ENCODE peak calls at places on chromosomes 4 and X, in eight cellular contexts. Q is endodermal cell; W is CD4-positive, alpha-beta memory T cell; X is HepG2; A is cardiac muscle cell; T is pancreas; B is kidney; R is lung. G is an unnamed sample.

GRCh38 chr4:7630559-7631287 is 196.0 kb upstream of the PSAPL1 start:
- DNase-seq in Q (no peak), A (peak; percentile 69), T (no peak), W (no peak), X (peak; percentile 79), R (no peak), B (peak; percentile 23), G (no peak)

GRCh38 chrX:139106111-139106510 is 394.6 kb upstream of the FGF13 start:
- DNase-seq in B (no peak), R (no peak), A (no peak), X (no peak), T (no peak), Q (no peak), W (no peak), G (no peak)

GRCh38 chr4:85092536-85092935 is 126.0 kb upstream of the WDFY3 start:
- DNase-seq in W (no peak), B (no peak), X (no peak), Q (no peak), T (no peak), A (no peak), R (no peak), G (no peak)

GRCh38 chr4:83109480-83110221 is 4.9 kb downstream of the PLAC8 start:
- DNase-seq in B (peak; percentile 77), R (no peak), T (peak; percentile 43), A (peak; percentile 57), W (peak; percentile 35), Q (peak; percentile 88), X (no peak), G (peak; percentile 32)

GRCh38 chrX:109537324-109537665 is 651 bp downstream of the NXT2 start:
- DNase-seq in T (no peak), X (peak; percentile 61), R (peak; percentile 65), W (no peak), A (peak; percentile 80), B (no peak), Q (no peak), G (no peak)

GRCh38 chrX:72102760-72103159 is 29.0 kb downstream of the RTL5 start:
- DNase-seq in Q (peak; percentile 22), A (no peak), R (no peak), B (no peak), T (no peak), W (no peak), X (no peak), G (no peak)

GRCh38 chr4:2964077-2964471 is 703 bp downstream of the GRK4 start:
- DNase-seq in Q (peak; percentile 62), X (no peak), W (no peak), B (no peak), R (no peak), A (no peak), T (no peak), G (no peak)

GRCh38 chr4:94453534-94453963 is 1.8 kb downstream of the PDLIM5 start:
- DNase-seq in Q (no peak), W (no peak), X (peak; percentile 58), R (no peak), A (peak; percentile 30), B (no peak), T (no peak), G (no peak)

GRCh38 chrX:110310000-110310790 is 7.7 kb downstream of the AMMECR1 start:
- DNase-seq in X (no peak), A (peak; percentile 14), W (no peak), Q (no peak), T (no peak), R (no peak), B (no peak), G (no peak)

GRCh38 chr4:26522478-26522877 is 32.2 kb upstream of the CCKAR start:
- DNase-seq in R (no peak), A (no peak), X (no peak), T (no peak), Q (no peak), W (no peak), B (no peak), G (no peak)

GRCh38 chrX:78643106-78643505 is 16.0 kb downstream of the RTL3 start:
- DNase-seq in T (no peak), A (peak; percentile 37), B (no peak), Q (no peak), W (no peak), X (no peak), R (no peak), G (no peak)

GRCh38 chrX:110032534-110033161 is 29.7 kb downstream of the TMEM164 start:
- DNase-seq in X (no peak), B (no peak), Q (no peak), T (no peak), W (no peak), A (no peak), R (no peak), G (no peak)

GRCh38 chr4:8308856-8309771 is 39.6 kb downstream of the HTRA3 start:
- DNase-seq in B (peak; percentile 74), A (peak; percentile 67), T (no peak), Q (peak; percentile 45), X (no peak), R (no peak), W (no peak), G (no peak)

GRCh38 chr4:13535118-13535517 is 9.2 kb downstream of the NKX3-2 start:
- DNase-seq in R (no peak), Q (peak; percentile 53), W (no peak), T (no peak), B (no peak), A (no peak), X (no peak), G (no peak)

GRCh38 chr4:162485486-162485885 is 321.7 kb upstream of the FSTL5 start:
- DNase-seq in B (no peak), X (no peak), A (no peak), R (no peak), T (no peak), Q (no peak), W (no peak), G (no peak)

GRCh38 chr4:120918788-120919187 is 3.7 kb downstream of the PRDM5 start:
- DNase-seq in X (no peak), T (no peak), W (no peak), B (peak; percentile 51), R (no peak), A (peak; percentile 33), Q (no peak), G (no peak)

GRCh38 chrX:108171671-108172070 is 80.1 kb downstream of the ATG4A start:
- DNase-seq in W (no peak), R (no peak), X (no peak), A (no peak), Q (no peak), B (no peak), T (no peak), G (no peak)

GRCh38 chr4:121696641-121697461 is at the start of gene ANXA5:
- DNase-seq in B (peak; percentile 97), T (peak; percentile 90), W (peak; percentile 70), X (peak; percentile 63), A (peak; percentile 94), R (peak; percentile 91), Q (peak; percentile 92), G (peak; percentile 65)

GRCh38 chr4:160353548-160353947 is 1250.7 kb downstream of the RAPGEF2 start:
- DNase-seq in R (no peak), X (no peak), A (no peak), W (no peak), Q (no peak), T (no peak), B (no peak), G (no peak)

GRCh38 chrX:111543212-111543762 is 31.8 kb downstream of the SERTM2 start:
- DNase-seq in X (no peak), Q (no peak), W (no peak), A (no peak), T (no peak), B (no peak), R (no peak), G (no peak)
- H3K9me3 ChIP-seq in X (no peaks in the 10 kb centered on the region), Q (no peaks in the 10 kb centered on the region), W (no peaks in the 10 kb centered on the region), A (no peaks in the 10 kb centered on the region), T (no peaks in the 10 kb centered on the region), B (no peaks in the 10 kb centered on the region), R (no peaks in the 10 kb centered on the region), G (no peaks in the 10 kb centered on the region)

DNA sequence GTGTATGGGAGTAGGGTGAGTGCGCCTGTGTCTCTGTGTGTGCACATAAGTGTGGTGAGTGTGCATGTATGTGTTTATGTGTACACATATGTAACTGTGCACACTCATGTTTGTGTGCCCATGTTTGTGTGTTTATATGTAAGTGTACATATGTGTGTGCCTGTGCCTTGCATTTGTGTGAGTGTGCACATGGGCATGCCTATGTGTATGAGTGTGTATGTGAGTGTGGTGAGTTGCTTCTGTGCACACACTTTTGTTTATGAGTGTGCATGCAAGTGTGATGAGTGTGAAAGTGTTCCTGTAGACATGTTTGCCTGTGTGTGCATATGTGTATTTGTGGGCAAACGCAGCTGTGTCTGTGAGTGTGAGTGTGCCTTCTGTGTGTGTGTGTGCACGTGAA is 7.2 kb downstream of the IL9R start:
- DNase-seq in R (no peak), T (no peak), A (no peak), W (no peak), X (no peak), Q (no peak), B (no peak), G (no peak)
- H3K9me3 ChIP-seq in R (no peaks in the 10 kb centered on the region), T (no peaks in the 10 kb centered on the region), A (no peaks in the 10 kb centered on the region), W (no peaks in the 10 kb centered on the region), X (no peaks in the 10 kb centered on the region), Q (peaks cover 30% of the 10 kb centered on the region), B (no peaks in the 10 kb centered on the region), G (no peaks in the 10 kb centered on the region)

GRCh38 chrX:155108427-155108826 is 37.1 kb downstream of the BRCC3 start:
- DNase-seq in Q (no peak), T (no peak), A (no peak), X (no peak), R (no peak), B (no peak), W (no peak), G (no peak)
- H3K9me3 ChIP-seq in Q (peaks cover 6% of the 10 kb centered on the region), T (no peaks in the 10 kb centered on the region), A (no peaks in the 10 kb centered on the region), X (no peaks in the 10 kb centered on the region), R (no peaks in the 10 kb centered on the region), B (no peaks in the 10 kb centered on the region), W (no peaks in the 10 kb centered on the region), G (no peaks in the 10 kb centered on the region)

DNA sequence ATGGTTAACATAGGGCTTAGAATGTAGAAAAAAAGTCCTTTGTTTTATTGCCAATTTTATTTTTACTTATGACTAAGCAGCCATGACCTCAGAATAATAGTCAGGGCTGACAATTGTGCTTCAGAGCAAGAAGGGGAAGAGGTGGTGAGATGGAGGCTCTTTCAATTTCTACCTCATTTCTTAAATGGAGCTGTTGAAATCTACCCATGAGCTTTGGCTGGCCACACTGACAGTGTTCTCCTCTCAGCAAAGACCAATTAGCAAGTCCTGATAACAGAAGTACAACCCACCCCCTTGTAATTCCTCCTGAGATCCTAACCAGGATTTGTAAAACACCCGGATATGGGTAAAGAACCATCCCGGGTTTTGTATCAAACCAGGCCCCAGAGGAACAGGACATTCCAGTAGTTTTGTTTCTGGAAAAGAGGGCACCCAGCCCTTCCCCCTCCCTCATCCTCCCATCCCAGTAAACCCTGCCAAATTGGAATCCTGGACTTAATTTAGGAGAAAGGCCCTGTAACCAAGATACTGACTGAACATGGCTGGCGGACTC is at the start of gene HEPH:
- DNase-seq in X (no peak), W (no peak), Q (peak; percentile 67), B (no peak), R (no peak), A (peak; percentile 64), T (no peak), G (no peak)
- H3K9me3 ChIP-seq in X (no peaks in the 10 kb centered on the region), W (no peaks in the 10 kb centered on the region), Q (no peaks in the 10 kb centered on the region), B (no peaks in the 10 kb centered on the region), R (no peaks in the 10 kb centered on the region), A (peaks cover 3% of the 10 kb centered on the region), T (no peaks in the 10 kb centered on the region), G (no peaks in the 10 kb centered on the region)

G was measured in T-helper 17 cell.